ENCODE peak calls at places on chromosome 19, in eight cellular contexts. One of them, this sample, is unnamed.

GRCh38 chr19:57587529-57587928 is 3.6 kb downstream of the ZIK1 start:
- DNase-seq in activated T-cell treated with anti-CD3 and anti-CD28 coated beads for 1 hour: no peak
- DNase-seq in stimulated activated naive CD4-positive, alpha-beta T cell treated with Interleukin-2 at 50 U/mL for 16 hours: no peak
- DNase-seq in T-helper 17 cell: no peak
- DNase-seq in HS-27A: peak
- DNase-seq in ELR: peak
- DNase-seq in lung microvascular endothelial cell: no peak
- DNase-seq in C1 segment of cervical spinal cord: no peak
- DNase-seq in this sample: no peak

GRCh38 chr19:21322528-21322927 is 6.7 kb downstream of the ZNF708 start:
- DNase-seq in activated T-cell treated with anti-CD3 and anti-CD28 coated beads for 1 hour: no peak
- DNase-seq in stimulated activated naive CD4-positive, alpha-beta T cell treated with Interleukin-2 at 50 U/mL for 16 hours: no peak
- DNase-seq in T-helper 17 cell: no peak
- DNase-seq in HS-27A: no peak
- DNase-seq in ELR: no peak
- DNase-seq in lung microvascular endothelial cell: no peak
- DNase-seq in C1 segment of cervical spinal cord: peak
- DNase-seq in this sample: no peak

GRCh38 chr19:2523630-2524311 is 47.8 kb downstream of the GADD45B start:
- DNase-seq in activated T-cell treated with anti-CD3 and anti-CD28 coated beads for 1 hour: no peak
- DNase-seq in stimulated activated naive CD4-positive, alpha-beta T cell treated with Interleukin-2 at 50 U/mL for 16 hours: no peak
- DNase-seq in T-helper 17 cell: no peak
- DNase-seq in HS-27A: no peak
- DNase-seq in ELR: peak
- DNase-seq in lung microvascular endothelial cell: no peak
- DNase-seq in C1 segment of cervical spinal cord: no peak
- DNase-seq in this sample: no peak

GRCh38 chr19:16376649-16377048 is 52.0 kb downstream of the KLF2 start:
- DNase-seq in activated T-cell treated with anti-CD3 and anti-CD28 coated beads for 1 hour: no peak
- DNase-seq in stimulated activated naive CD4-positive, alpha-beta T cell treated with Interleukin-2 at 50 U/mL for 16 hours: no peak
- DNase-seq in T-helper 17 cell: no peak
- DNase-seq in HS-27A: no peak
- DNase-seq in ELR: peak
- DNase-seq in lung microvascular endothelial cell: no peak
- DNase-seq in C1 segment of cervical spinal cord: no peak
- DNase-seq in this sample: no peak

GRCh38 chr19:55088543-55089265 is 13.0 kb downstream of the EPS8L1 start:
- DNase-seq in activated T-cell treated with anti-CD3 and anti-CD28 coated beads for 1 hour: peak
- DNase-seq in stimulated activated naive CD4-positive, alpha-beta T cell treated with Interleukin-2 at 50 U/mL for 16 hours: peak
- DNase-seq in T-helper 17 cell: peak
- DNase-seq in HS-27A: peak
- DNase-seq in ELR: peak
- DNase-seq in lung microvascular endothelial cell: peak
- DNase-seq in C1 segment of cervical spinal cord: peak
- DNase-seq in this sample: peak

GRCh38 chr19:33508941-33509614 is 12.5 kb downstream of the PEPD start:
- DNase-seq in activated T-cell treated with anti-CD3 and anti-CD28 coated beads for 1 hour: no peak
- DNase-seq in stimulated activated naive CD4-positive, alpha-beta T cell treated with Interleukin-2 at 50 U/mL for 16 hours: no peak
- DNase-seq in T-helper 17 cell: no peak
- DNase-seq in HS-27A: no peak
- DNase-seq in ELR: peak
- DNase-seq in lung microvascular endothelial cell: no peak
- DNase-seq in C1 segment of cervical spinal cord: no peak
- DNase-seq in this sample: no peak

GRCh38 chr19:42441047-42441440 is 1.7 kb downstream of the CXCL17 start:
- DNase-seq in activated T-cell treated with anti-CD3 and anti-CD28 coated beads for 1 hour: no peak
- DNase-seq in stimulated activated naive CD4-positive, alpha-beta T cell treated with Interleukin-2 at 50 U/mL for 16 hours: peak
- DNase-seq in T-helper 17 cell: no peak
- DNase-seq in HS-27A: no peak
- DNase-seq in ELR: no peak
- DNase-seq in lung microvascular endothelial cell: no peak
- DNase-seq in C1 segment of cervical spinal cord: no peak
- DNase-seq in this sample: no peak

GRCh38 chr19:42290523-42291436 is 11.2 kb upstream of the PRR19 start:
- DNase-seq in activated T-cell treated with anti-CD3 and anti-CD28 coated beads for 1 hour: peak
- DNase-seq in stimulated activated naive CD4-positive, alpha-beta T cell treated with Interleukin-2 at 50 U/mL for 16 hours: peak
- DNase-seq in T-helper 17 cell: peak
- DNase-seq in HS-27A: no peak
- DNase-seq in ELR: peak
- DNase-seq in lung microvascular endothelial cell: peak
- DNase-seq in C1 segment of cervical spinal cord: no peak
- DNase-seq in this sample: no peak

GRCh38 chr19:17260842-17261325 is 3.7 kb downstream of the USHBP1 start:
- DNase-seq in activated T-cell treated with anti-CD3 and anti-CD28 coated beads for 1 hour: peak
- DNase-seq in stimulated activated naive CD4-positive, alpha-beta T cell treated with Interleukin-2 at 50 U/mL for 16 hours: peak
- DNase-seq in T-helper 17 cell: peak
- DNase-seq in HS-27A: no peak
- DNase-seq in ELR: peak
- DNase-seq in lung microvascular endothelial cell: peak
- DNase-seq in C1 segment of cervical spinal cord: peak
- DNase-seq in this sample: peak

GRCh38 chr19:35618857-35619256 is 6.3 kb downstream of the HAUS5 start:
- DNase-seq in activated T-cell treated with anti-CD3 and anti-CD28 coated beads for 1 hour: no peak
- DNase-seq in stimulated activated naive CD4-positive, alpha-beta T cell treated with Interleukin-2 at 50 U/mL for 16 hours: no peak
- DNase-seq in T-helper 17 cell: no peak
- DNase-seq in HS-27A: no peak
- DNase-seq in ELR: no peak
- DNase-seq in lung microvascular endothelial cell: no peak
- DNase-seq in C1 segment of cervical spinal cord: no peak
- DNase-seq in this sample: no peak

GRCh38 chr19:48735031-48735615 is 5.3 kb downstream of the RASIP1 start:
- DNase-seq in activated T-cell treated with anti-CD3 and anti-CD28 coated beads for 1 hour: no peak
- DNase-seq in stimulated activated naive CD4-positive, alpha-beta T cell treated with Interleukin-2 at 50 U/mL for 16 hours: no peak
- DNase-seq in T-helper 17 cell: no peak
- DNase-seq in HS-27A: no peak
- DNase-seq in ELR: peak
- DNase-seq in lung microvascular endothelial cell: no peak
- DNase-seq in C1 segment of cervical spinal cord: no peak
- DNase-seq in this sample: no peak

GRCh38 chr19:48469056-48469881 is at the start of gene CYTH2:
- DNase-seq in activated T-cell treated with anti-CD3 and anti-CD28 coated beads for 1 hour: peak
- DNase-seq in stimulated activated naive CD4-positive, alpha-beta T cell treated with Interleukin-2 at 50 U/mL for 16 hours: peak
- DNase-seq in T-helper 17 cell: peak
- DNase-seq in HS-27A: peak
- DNase-seq in ELR: peak
- DNase-seq in lung microvascular endothelial cell: peak
- DNase-seq in C1 segment of cervical spinal cord: peak
- DNase-seq in this sample: peak

GRCh38 chr19:44753932-44754742 is 5.6 kb downstream of the BCL3 start:
- DNase-seq in activated T-cell treated with anti-CD3 and anti-CD28 coated beads for 1 hour: peak
- DNase-seq in stimulated activated naive CD4-positive, alpha-beta T cell treated with Interleukin-2 at 50 U/mL for 16 hours: peak
- DNase-seq in T-helper 17 cell: peak
- DNase-seq in HS-27A: peak
- DNase-seq in ELR: peak
- DNase-seq in lung microvascular endothelial cell: peak
- DNase-seq in C1 segment of cervical spinal cord: peak
- DNase-seq in this sample: peak

GRCh38 chr19:28313633-28314032 is 899.3 kb downstream of the UQCRFS1 start:
- DNase-seq in activated T-cell treated with anti-CD3 and anti-CD28 coated beads for 1 hour: no peak
- DNase-seq in stimulated activated naive CD4-positive, alpha-beta T cell treated with Interleukin-2 at 50 U/mL for 16 hours: no peak
- DNase-seq in T-helper 17 cell: no peak
- DNase-seq in HS-27A: no peak
- DNase-seq in ELR: no peak
- DNase-seq in lung microvascular endothelial cell: peak
- DNase-seq in C1 segment of cervical spinal cord: no peak
- DNase-seq in this sample: no peak

GRCh38 chr19:58451358-58452101 is at the start of gene ZNF324B:
- DNase-seq in activated T-cell treated with anti-CD3 and anti-CD28 coated beads for 1 hour: peak
- DNase-seq in stimulated activated naive CD4-positive, alpha-beta T cell treated with Interleukin-2 at 50 U/mL for 16 hours: peak
- DNase-seq in T-helper 17 cell: peak
- DNase-seq in HS-27A: peak
- DNase-seq in ELR: peak
- DNase-seq in lung microvascular endothelial cell: peak
- DNase-seq in C1 segment of cervical spinal cord: peak
- DNase-seq in this sample: peak

GRCh38 chr19:3968556-3969434 is 2.1 kb downstream of the DAPK3 start:
- DNase-seq in activated T-cell treated with anti-CD3 and anti-CD28 coated beads for 1 hour: no peak
- DNase-seq in stimulated activated naive CD4-positive, alpha-beta T cell treated with Interleukin-2 at 50 U/mL for 16 hours: no peak
- DNase-seq in T-helper 17 cell: no peak
- DNase-seq in HS-27A: peak
- DNase-seq in ELR: peak
- DNase-seq in lung microvascular endothelial cell: peak
- DNase-seq in C1 segment of cervical spinal cord: peak
- DNase-seq in this sample: no peak

GRCh38 chr19:18340237-18340989 is at the start of gene PGPEP1:
- DNase-seq in activated T-cell treated with anti-CD3 and anti-CD28 coated beads for 1 hour: peak
- DNase-seq in stimulated activated naive CD4-positive, alpha-beta T cell treated with Interleukin-2 at 50 U/mL for 16 hours: peak
- DNase-seq in T-helper 17 cell: peak
- DNase-seq in HS-27A: no peak
- DNase-seq in ELR: peak
- DNase-seq in lung microvascular endothelial cell: peak
- DNase-seq in C1 segment of cervical spinal cord: peak
- DNase-seq in this sample: peak

GRCh38 chr19:8001651-8001994 is 3.8 kb downstream of the ELAVL1 start:
- DNase-seq in activated T-cell treated with anti-CD3 and anti-CD28 coated beads for 1 hour: no peak
- DNase-seq in stimulated activated naive CD4-positive, alpha-beta T cell treated with Interleukin-2 at 50 U/mL for 16 hours: no peak
- DNase-seq in T-helper 17 cell: no peak
- DNase-seq in HS-27A: no peak
- DNase-seq in ELR: peak
- DNase-seq in lung microvascular endothelial cell: no peak
- DNase-seq in C1 segment of cervical spinal cord: no peak
- DNase-seq in this sample: no peak

GRCh38 chr19:51341976-51342580 is at the start of gene VSIG10L:
- DNase-seq in activated T-cell treated with anti-CD3 and anti-CD28 coated beads for 1 hour: no peak
- DNase-seq in stimulated activated naive CD4-positive, alpha-beta T cell treated with Interleukin-2 at 50 U/mL for 16 hours: no peak
- DNase-seq in T-helper 17 cell: no peak
- DNase-seq in HS-27A: no peak
- DNase-seq in ELR: no peak
- DNase-seq in lung microvascular endothelial cell: no peak
- DNase-seq in C1 segment of cervical spinal cord: no peak
- DNase-seq in this sample: no peak

GRCh38 chr19:13153627-13154240 is 3.5 kb downstream of the IER2 start:
- DNase-seq in activated T-cell treated with anti-CD3 and anti-CD28 coated beads for 1 hour: peak
- DNase-seq in stimulated activated naive CD4-positive, alpha-beta T cell treated with Interleukin-2 at 50 U/mL for 16 hours: no peak
- DNase-seq in T-helper 17 cell: no peak
- DNase-seq in HS-27A: no peak
- DNase-seq in ELR: no peak
- DNase-seq in lung microvascular endothelial cell: peak
- DNase-seq in C1 segment of cervical spinal cord: no peak
- DNase-seq in this sample: no peak

GRCh38 chr19:28331596-28331995 is 881.4 kb downstream of the UQCRFS1 start:
- DNase-seq in activated T-cell treated with anti-CD3 and anti-CD28 coated beads for 1 hour: no peak
- DNase-seq in stimulated activated naive CD4-positive, alpha-beta T cell treated with Interleukin-2 at 50 U/mL for 16 hours: no peak
- DNase-seq in T-helper 17 cell: no peak
- DNase-seq in HS-27A: no peak
- DNase-seq in ELR: no peak
- DNase-seq in lung microvascular endothelial cell: no peak
- DNase-seq in C1 segment of cervical spinal cord: no peak
- DNase-seq in this sample: no peak

GRCh38 chr19:45478454-45479238 is 10.8 kb downstream of the FOSB start:
- DNase-seq in activated T-cell treated with anti-CD3 and anti-CD28 coated beads for 1 hour: peak
- DNase-seq in stimulated activated naive CD4-positive, alpha-beta T cell treated with Interleukin-2 at 50 U/mL for 16 hours: peak
- DNase-seq in T-helper 17 cell: peak
- DNase-seq in HS-27A: peak
- DNase-seq in ELR: peak
- DNase-seq in lung microvascular endothelial cell: peak
- DNase-seq in C1 segment of cervical spinal cord: peak
- DNase-seq in this sample: peak

GRCh38 chr19:19485161-19485997 is 30.0 kb downstream of the TSSK6 start:
- DNase-seq in activated T-cell treated with anti-CD3 and anti-CD28 coated beads for 1 hour: no peak
- DNase-seq in stimulated activated naive CD4-positive, alpha-beta T cell treated with Interleukin-2 at 50 U/mL for 16 hours: no peak
- DNase-seq in T-helper 17 cell: no peak
- DNase-seq in HS-27A: no peak
- DNase-seq in ELR: peak
- DNase-seq in lung microvascular endothelial cell: peak
- DNase-seq in C1 segment of cervical spinal cord: no peak
- DNase-seq in this sample: no peak

GRCh38 chr19:49497047-49497789 is 984 bp downstream of the RPS11 start:
- DNase-seq in activated T-cell treated with anti-CD3 and anti-CD28 coated beads for 1 hour: peak
- DNase-seq in stimulated activated naive CD4-positive, alpha-beta T cell treated with Interleukin-2 at 50 U/mL for 16 hours: peak
- DNase-seq in T-helper 17 cell: peak
- DNase-seq in HS-27A: no peak
- DNase-seq in ELR: peak
- DNase-seq in lung microvascular endothelial cell: peak
- DNase-seq in C1 segment of cervical spinal cord: no peak
- DNase-seq in this sample: no peak

GRCh38 chr19:35143231-35143715 is at the start of gene FXYD7:
- DNase-seq in activated T-cell treated with anti-CD3 and anti-CD28 coated beads for 1 hour: no peak
- DNase-seq in stimulated activated naive CD4-positive, alpha-beta T cell treated with Interleukin-2 at 50 U/mL for 16 hours: no peak
- DNase-seq in T-helper 17 cell: no peak
- DNase-seq in HS-27A: no peak
- DNase-seq in ELR: no peak
- DNase-seq in lung microvascular endothelial cell: no peak
- DNase-seq in C1 segment of cervical spinal cord: no peak
- DNase-seq in this sample: no peak

This sample was measured in GM12891.